ENCODE peak calls at places on chromosome 15, in ten cellular contexts. W is dorsolateral prefrontal cortex, H is AG04450, F is A549, J is epithelial cell of esophagus, Z is skeletal muscle cell, N is aorta, U is mesendoderm, S is colonic mucosa, X is LNCaP clone FGC. D is an unnamed sample.

GRCh38 chr15:37058316-37058985 is 41.9 kb downstream of the MEIS2 start:
- DNase-seq in N (no peak), Z (no peak), W (no peak), X (no peak), U (peak), F (no peak), S (no peak), J (no peak), H (no peak), D (no peak)

GRCh38 chr15:71493526-71493925 is 316.8 kb upstream of the NR2E3 start:
- DNase-seq in J (no peak), N (no peak), W (no peak), Z (no peak), U (no peak), H (no peak), X (no peak), F (no peak), S (no peak), D (no peak)

GRCh38 chr15:65666257-65666656 is 44.5 kb downstream of the SLC24A1 start:
- DNase-seq in N (no peak), F (no peak), J (peak), H (peak), Z (no peak), U (no peak), S (no peak), W (no peak), X (no peak), D (no peak)

GRCh38 chr15:59688383-59688887 is 685 bp downstream of the BNIP2 start:
- DNase-seq in U (no peak), S (no peak), W (no peak), J (peak), X (peak), F (peak), N (no peak), H (no peak), Z (no peak), D (no peak)

GRCh38 chr15:92383528-92384326 is 10.0 kb upstream of the ST8SIA2 start:
- DNase-seq in H (no peak), S (peak), F (peak), W (no peak), X (no peak), U (peak), N (no peak), J (no peak), Z (no peak), D (no peak)

GRCh38 chr15:59274126-59274970 is 67.7 kb downstream of the LDHAL6B start:
- DNase-seq in N (no peak), F (no peak), X (no peak), S (no peak), U (peak), Z (peak), J (peak), W (no peak), H (no peak), D (no peak)

GRCh38 chr15:86001200-86001599 is 78.5 kb upstream of the AGBL1 start:
- DNase-seq in W (no peak), N (no peak), X (no peak), H (no peak), Z (no peak), S (no peak), F (no peak), U (no peak), J (peak), D (no peak)

GRCh38 chr15:62067448-62068044 is 769 bp downstream of the C2CD4A start:
- DNase-seq in H (no peak), X (no peak), N (peak), S (peak), W (no peak), J (peak), U (peak), Z (no peak), F (no peak), D (no peak)

GRCh38 chr15:68991723-68992122 is 22.8 kb upstream of the NOX5 start:
- DNase-seq in F (no peak), J (peak), X (no peak), S (no peak), Z (no peak), U (peak), W (no peak), H (no peak), N (no peak), D (peak)

GRCh38 chr15:68428431-68428940 is 3.5 kb downstream of the ITGA11 start:
- DNase-seq in X (no peak), S (no peak), W (no peak), F (no peak), H (no peak), N (no peak), Z (no peak), J (no peak), U (no peak), D (peak)

GRCh38 chr15:100728371-100729201 is 126.2 kb downstream of the ASB7 start:
- DNase-seq in N (peak), J (no peak), Z (no peak), W (peak), U (peak), X (no peak), F (no peak), H (no peak), S (no peak), D (peak)

GRCh38 chr15:66188464-66188863 is 65.1 kb downstream of the MEGF11 start:
- DNase-seq in J (no peak), S (no peak), F (no peak), Z (no peak), U (no peak), H (no peak), W (no peak), N (no peak), X (no peak), D (peak)

GRCh38 chr15:42151736-42152135 is 4.7 kb downstream of the PLA2G4F start:
- DNase-seq in F (no peak), Z (no peak), W (peak), X (peak), N (no peak), U (no peak), H (no peak), S (no peak), J (no peak), D (peak)

GRCh38 chr15:80999623-81000036 is 1.1 kb upstream of the TLNRD1 start:
- DNase-seq in H (no peak), F (no peak), X (peak), J (peak), U (no peak), N (no peak), W (no peak), S (peak), Z (no peak), D (no peak)
- H3K4me3 ChIP-seq in H (peak), F (peak), X (peak), J (peak), U (no peak), N (no peak), W (peak), S (peak), Z (peak), D (peak)

GRCh38 chr15:40104865-40105516 is 3.7 kb downstream of the BMF start:
- DNase-seq in Z (no peak), W (peak), F (peak), J (peak), U (peak), H (no peak), S (peak), X (peak), N (peak), D (peak)
- H3K4me3 ChIP-seq in Z (no peak), W (no peak), F (no peak), J (no peak), U (no peak), H (no peak), S (no peak), X (no peak), N (no peak), D (no peak)

GRCh38 chr15:91227062-91227461 is 127.0 kb downstream of the SV2B start:
- DNase-seq in Z (no peak), H (no peak), S (no peak), U (no peak), J (no peak), W (no peak), N (no peak), F (no peak), X (no peak), D (no peak)
- H3K4me3 ChIP-seq in Z (no peak), H (no peak), S (no peak), U (no peak), J (no peak), W (no peak), N (no peak), F (no peak), X (no peak), D (no peak)

GRCh38 chr15:31214864-31215489 is 111.7 kb upstream of the KLF13 start:
- DNase-seq in S (peak), F (no peak), W (no peak), N (no peak), X (no peak), U (no peak), J (peak), H (no peak), Z (no peak), D (no peak)
- H3K4me3 ChIP-seq in S (no peak), F (peak), W (peak), N (no peak), X (no peak), U (no peak), J (no peak), H (no peak), Z (no peak), D (peak)

DNA sequence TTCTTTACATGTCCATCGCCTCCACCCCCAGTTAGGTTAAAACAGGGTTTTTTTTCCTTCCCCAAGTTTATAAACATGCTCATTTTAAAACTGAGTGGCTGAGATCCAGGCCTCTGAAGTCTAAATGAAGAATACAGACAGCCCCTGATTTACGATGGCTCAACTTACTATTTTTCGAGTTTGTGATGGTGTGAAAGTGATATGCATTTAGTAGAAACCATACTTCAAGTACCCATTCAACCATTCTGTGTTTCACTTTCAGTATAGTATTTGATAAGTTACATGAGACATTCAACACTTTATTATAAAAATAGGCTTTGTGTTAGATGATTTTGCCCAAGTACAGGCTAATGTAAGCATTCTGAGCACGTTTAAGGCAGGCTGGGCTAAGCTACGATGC is 30.5 kb upstream of the GNB5 start:
- DNase-seq in U (no peak), N (no peak), Z (no peak), S (no peak), F (no peak), W (no peak), X (no peak), H (no peak), J (no peak), D (no peak)
- H3K4me3 ChIP-seq in U (no peak), N (no peak), Z (no peak), S (no peak), F (no peak), W (no peak), X (no peak), H (no peak), J (no peak), D (no peak)

DNA sequence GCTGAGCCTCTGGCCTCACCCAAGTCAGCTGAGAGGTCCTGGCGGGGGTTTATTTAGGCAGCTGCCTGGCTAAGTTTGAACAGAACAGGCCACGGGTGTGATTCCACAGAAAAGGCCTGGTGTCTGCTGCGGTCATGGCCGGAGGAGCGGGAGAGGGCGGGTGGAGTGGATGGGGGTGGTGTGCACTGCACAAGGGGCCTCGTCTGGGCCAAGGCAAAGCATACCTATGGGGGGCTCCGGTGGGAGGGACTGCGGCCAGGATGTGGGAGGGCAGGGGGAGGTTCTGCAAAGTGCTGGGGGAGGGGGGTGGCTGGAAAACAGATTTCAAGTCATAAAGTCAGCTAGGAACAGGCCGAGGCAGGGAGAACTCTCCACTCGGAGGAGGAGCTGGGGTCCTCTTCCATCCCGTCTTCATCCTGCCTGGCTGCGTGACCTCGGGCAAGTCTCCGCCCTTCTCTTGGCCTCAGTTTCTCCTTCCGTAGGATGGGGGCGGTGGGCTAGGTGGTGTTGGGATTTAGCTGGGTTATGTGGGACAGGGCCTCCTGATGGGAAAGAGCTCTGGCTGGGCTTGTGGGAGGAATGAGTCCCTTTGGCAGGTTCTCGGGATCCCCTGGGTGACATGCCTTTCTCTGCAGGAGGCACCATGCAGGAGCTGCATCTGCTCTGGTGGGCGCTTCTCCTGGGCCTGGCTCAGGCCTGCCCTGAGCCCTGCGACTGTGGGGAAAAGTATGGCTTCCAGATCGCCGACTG is 881 bp downstream of the ISLR start:
- DNase-seq in N (peak), X (no peak), U (no peak), H (no peak), J (no peak), S (no peak), Z (no peak), F (no peak), W (no peak), D (peak)
- H3K4me3 ChIP-seq in N (no peak), X (no peak), U (no peak), H (no peak), J (no peak), S (no peak), Z (no peak), F (no peak), W (peak), D (no peak)

GRCh38 chr15:96117275-96117674 is 213.2 kb upstream of the NR2F2 start:
- DNase-seq in S (no peak), H (no peak), J (no peak), N (no peak), U (no peak), Z (no peak), X (no peak), W (no peak), F (no peak), D (no peak)

GRCh38 chr15:96112018-96112417 is 218.5 kb upstream of the NR2F2 start:
- DNase-seq in S (no peak), Z (no peak), W (no peak), F (no peak), X (no peak), H (no peak), N (no peak), J (no peak), U (no peak), D (no peak)

GRCh38 chr15:96121066-96121465 is 209.4 kb upstream of the NR2F2 start:
- DNase-seq in S (no peak), U (no peak), X (no peak), N (no peak), F (no peak), H (no peak), W (no peak), Z (no peak), J (no peak), D (no peak)

GRCh38 chr15:96119734-96120133 is 210.8 kb upstream of the NR2F2 start:
- DNase-seq in H (no peak), F (no peak), W (no peak), J (no peak), X (no peak), Z (no peak), U (no peak), S (no peak), N (no peak), D (no peak)

GRCh38 chr15:96115642-96116041 is 214.9 kb upstream of the NR2F2 start:
- DNase-seq in S (no peak), F (no peak), W (no peak), J (peak), U (no peak), H (peak), X (no peak), Z (no peak), N (no peak), D (no peak)
- H3K4me3 ChIP-seq in S (no peak), F (no peak), W (no peak), J (no peak), U (no peak), H (no peak), X (no peak), Z (no peak), N (no peak), D (no peak)

GRCh38 chr15:80593486-80594055 is 101.5 kb upstream of the ABHD17C start:
- DNase-seq in J (no peak), F (no peak), U (no peak), N (no peak), S (no peak), Z (no peak), X (no peak), W (no peak), H (no peak), D (peak)

GRCh38 chr15:80591471-80591870 is 103.6 kb upstream of the ABHD17C start:
- DNase-seq in N (no peak), X (no peak), W (no peak), H (no peak), F (no peak), J (no peak), Z (no peak), U (no peak), S (no peak), D (peak)

GRCh38 chr15:80591938-80592825 is 102.9 kb upstream of the ABHD17C start:
- DNase-seq in N (no peak), U (no peak), X (no peak), H (no peak), J (no peak), Z (no peak), S (no peak), W (no peak), F (no peak), D (peak)

GRCh38 chr15:80588801-80589200 is 106.3 kb upstream of the ABHD17C start:
- DNase-seq in Z (peak), W (no peak), H (peak), X (no peak), U (no peak), S (no peak), J (peak), F (peak), N (no peak), D (peak)

DNA sequence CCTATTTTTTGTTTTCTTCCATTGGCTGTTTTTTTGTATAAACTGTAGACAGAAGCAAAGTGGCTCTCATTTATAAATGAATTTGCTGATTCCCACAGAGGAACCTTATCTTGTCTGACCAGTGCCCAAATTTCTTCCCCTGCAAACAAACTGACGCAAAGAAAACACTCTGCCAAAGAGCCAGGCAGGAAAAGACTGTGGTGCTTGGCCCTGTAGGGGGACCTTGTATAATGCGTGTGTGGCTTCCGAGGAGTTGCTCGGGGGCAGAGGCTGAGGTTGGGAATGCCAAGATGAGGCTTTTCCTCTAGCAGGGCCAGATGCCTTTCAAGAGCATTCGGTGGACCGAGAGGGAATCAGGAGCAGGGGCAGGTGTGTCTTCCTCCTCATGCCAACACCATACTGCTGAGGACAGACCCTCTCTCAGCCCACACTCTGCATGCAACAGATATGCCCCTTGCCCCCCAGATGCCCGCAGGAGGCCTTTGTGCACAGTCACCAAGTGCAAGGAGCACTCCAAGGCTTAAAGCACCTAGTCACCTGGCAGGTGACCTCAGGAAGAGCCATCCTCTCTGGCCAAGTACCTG is 104.2 kb upstream of the ABHD17C start:
- DNase-seq in X (no peak), N (no peak), S (no peak), H (no peak), Z (no peak), J (no peak), W (no peak), U (no peak), F (no peak), D (peak)
- H3K4me3 ChIP-seq in X (no peak), N (no peak), S (no peak), H (no peak), Z (no peak), J (no peak), W (no peak), U (no peak), F (no peak), D (no peak)

D was measured in RWPE2.